ENCODE peak calls at places on chromosomes 16 and 17, in seven cellular contexts. D, F, W, E, V, O and G are unnamed samples.

GRCh38 chr16:89420204-89420603 is 70.2 kb downstream of the ANKRD11 start:
- DNase-seq in E (no peak), W (no peak), O (no peak), D (no peak), F (no peak), V (no peak), G (no peak)

GRCh38 chr17:45888392-45888791 is 6.0 kb upstream of the MAPT start:
- DNase-seq in E (no peak), O (no peak), W (no peak), V (no peak), F (no peak), D (no peak), G (no peak)

GRCh38 chr17:6153416-6153815 is 83.2 kb downstream of the WSCD1 start:
- DNase-seq in E (no peak), D (no peak), V (no peak), W (no peak), O (no peak), F (no peak), G (no peak)

GRCh38 chr16:11354407-11354732 is 9.1 kb downstream of the RMI2 start:
- DNase-seq in O (no peak), D (no peak), E (no peak), W (no peak), F (no peak), V (no peak), G (no peak)

GRCh38 chr17:56652608-56653007 is 59.1 kb downstream of the NOG start:
- DNase-seq in D (no peak), O (no peak), V (no peak), E (peak; percentile 19), F (no peak), W (no peak), G (no peak)

GRCh38 chr17:75778861-75779249 is 5.8 kb upstream of the UNK start:
- DNase-seq in O (no peak), E (peak; percentile 74), W (no peak), D (no peak), F (peak; percentile 44), V (no peak), G (no peak)

GRCh38 chr17:4329838-4330237 is 36.6 kb downstream of the UBE2G1 start:
- DNase-seq in V (no peak), O (no peak), W (no peak), E (peak; percentile 88), F (no peak), D (no peak), G (peak; percentile 51)

GRCh38 chr17:77948690-77949114 is 9.8 kb upstream of the TNRC6C start:
- DNase-seq in V (no peak), O (no peak), F (no peak), W (no peak), D (peak; percentile 63), E (peak; percentile 57), G (peak; percentile 63)

GRCh38 chr16:364595-365491 is 5.5 kb downstream of the MRPL28 start:
- DNase-seq in O (no peak), F (no peak), E (no peak), W (no peak), V (no peak), D (no peak), G (no peak)

GRCh38 chr16:364091-364490 is 6.2 kb downstream of the MRPL28 start:
- DNase-seq in W (no peak), F (no peak), E (no peak), D (no peak), V (no peak), O (no peak), G (no peak)

GRCh38 chr16:367333-367903 is 2.9 kb downstream of the MRPL28 start:
- DNase-seq in D (no peak), V (no peak), E (no peak), O (no peak), W (no peak), F (no peak), G (no peak)

GRCh38 chr16:368388-369158 is 1.8 kb downstream of the MRPL28 start:
- DNase-seq in E (no peak), F (no peak), O (no peak), D (no peak), W (no peak), V (no peak), G (no peak)

DNA sequence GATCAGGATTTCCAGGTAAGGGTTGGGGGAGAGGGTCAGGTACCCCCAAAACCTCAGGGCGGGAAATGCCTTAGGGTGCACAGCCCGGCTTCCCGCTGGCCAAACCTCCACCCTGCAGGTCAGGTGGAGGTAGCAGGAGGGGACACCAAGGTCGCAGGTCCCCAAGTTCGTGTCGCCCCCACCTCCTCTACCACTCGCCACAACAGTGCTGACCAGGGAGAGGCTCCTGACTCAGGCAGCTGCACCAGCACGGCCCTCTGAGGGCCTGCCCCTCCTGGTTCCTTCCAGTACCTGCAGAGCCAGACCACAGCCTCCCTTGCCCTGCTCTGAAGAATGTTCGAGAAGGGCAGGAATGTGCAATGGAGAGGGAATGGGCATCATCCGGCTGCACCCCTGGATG is 3.9 kb downstream of the MRPL28 start:
- DNase-seq in D (no peak), F (no peak), O (no peak), E (no peak), W (no peak), V (no peak), G (no peak)
- TF ChIP-seq POLR2A in D (no peak), F (no peak), O (no peak), E (no peak), W (no peak), V (no peak), G (no peak)

DNA sequence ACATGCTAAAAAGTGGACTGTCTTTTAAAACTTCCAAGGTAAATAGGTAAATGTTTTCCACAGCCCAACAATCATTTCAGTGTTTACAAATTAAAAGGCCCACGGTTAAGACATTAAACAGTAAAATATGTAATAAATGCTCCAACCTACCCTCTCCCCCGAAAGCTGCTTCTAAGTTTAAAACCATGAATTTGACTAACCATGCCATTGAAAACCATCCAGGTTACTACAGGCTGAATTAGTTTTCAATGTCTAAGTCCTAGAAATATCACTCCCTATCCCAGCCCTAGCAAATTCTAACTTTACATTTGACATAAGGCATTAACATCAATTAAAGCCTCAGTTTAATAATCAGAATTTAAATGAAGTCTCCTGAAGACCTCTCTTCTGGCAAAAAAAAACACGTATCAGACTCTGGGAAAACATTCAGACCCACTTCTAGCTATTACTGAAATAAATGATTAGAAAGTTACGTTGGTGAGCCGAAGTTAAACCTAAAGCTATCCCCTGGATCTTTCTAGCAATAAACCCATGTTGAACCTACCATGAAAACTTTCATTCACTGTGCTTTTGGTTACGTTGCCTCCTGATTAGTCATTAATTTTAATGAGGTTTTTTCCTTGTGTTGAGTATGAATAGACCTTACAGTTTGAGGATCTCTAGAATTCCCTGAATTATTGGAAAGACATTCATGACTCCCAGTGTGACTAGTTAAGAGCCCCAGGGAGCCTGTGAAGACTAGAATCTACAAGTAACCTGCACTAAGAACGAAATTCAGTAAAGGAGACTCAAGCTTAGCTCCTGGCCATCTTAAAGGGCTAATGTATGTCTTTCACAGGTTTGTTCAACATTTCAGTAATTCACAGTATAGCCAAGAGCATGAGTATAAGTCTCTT is 1.7 kb upstream of the POLG2 start:
- DNase-seq in E (no peak), W (no peak), O (no peak), F (no peak), D (no peak), V (no peak), G (no peak)
- TF ChIP-seq POLR2A in E (no peak), W (no peak), O (no peak), F (no peak), D (no peak), V (no peak), G (no peak)

DNA sequence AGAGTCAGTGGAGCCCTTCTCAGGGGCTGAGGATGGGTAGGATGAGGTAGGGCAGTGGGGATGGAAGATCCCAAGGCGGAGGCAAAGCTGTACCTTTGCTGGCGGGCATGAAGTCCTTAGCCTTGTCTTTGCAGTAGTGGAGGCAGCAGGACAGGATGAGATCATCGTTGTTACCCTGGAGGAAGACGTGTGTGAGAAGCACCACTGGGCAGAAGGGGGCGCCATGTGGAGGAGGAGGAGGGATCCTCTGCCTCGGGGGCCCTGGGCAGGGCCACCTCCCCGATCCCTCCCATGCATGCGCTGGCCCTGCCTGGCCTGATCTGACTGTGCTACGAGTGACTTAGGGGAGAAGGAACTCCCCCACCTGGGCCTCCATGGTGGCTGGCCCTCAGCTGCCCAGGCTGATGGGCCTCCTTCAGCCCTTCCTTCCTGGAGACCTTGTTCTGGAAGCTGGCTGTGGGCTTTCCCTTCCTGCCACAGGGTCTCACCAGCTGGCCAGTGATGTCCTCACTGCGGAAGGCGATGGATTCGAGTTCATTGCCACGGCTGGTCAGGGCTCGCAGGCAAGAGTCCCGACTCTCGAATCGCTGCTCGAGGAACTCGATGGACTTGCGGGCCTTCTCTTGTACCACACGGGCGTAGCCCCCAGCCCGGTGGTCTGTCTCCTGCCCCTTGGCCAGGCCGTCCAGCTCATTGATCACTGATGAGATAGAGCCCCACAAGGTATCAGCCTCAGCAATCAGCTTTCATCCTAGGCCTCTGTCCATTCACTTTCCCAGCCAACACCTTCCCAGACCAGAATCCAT is 10.3 kb downstream of the HIC1 start:
- DNase-seq in O (no peak), V (no peak), W (no peak), E (peak; percentile 59), F (no peak), D (no peak), G (no peak)
- TF ChIP-seq POLR2A in O (no peak), V (no peak), W (no peak), E (no peak), F (no peak), D (no peak), G (no peak)

DNA sequence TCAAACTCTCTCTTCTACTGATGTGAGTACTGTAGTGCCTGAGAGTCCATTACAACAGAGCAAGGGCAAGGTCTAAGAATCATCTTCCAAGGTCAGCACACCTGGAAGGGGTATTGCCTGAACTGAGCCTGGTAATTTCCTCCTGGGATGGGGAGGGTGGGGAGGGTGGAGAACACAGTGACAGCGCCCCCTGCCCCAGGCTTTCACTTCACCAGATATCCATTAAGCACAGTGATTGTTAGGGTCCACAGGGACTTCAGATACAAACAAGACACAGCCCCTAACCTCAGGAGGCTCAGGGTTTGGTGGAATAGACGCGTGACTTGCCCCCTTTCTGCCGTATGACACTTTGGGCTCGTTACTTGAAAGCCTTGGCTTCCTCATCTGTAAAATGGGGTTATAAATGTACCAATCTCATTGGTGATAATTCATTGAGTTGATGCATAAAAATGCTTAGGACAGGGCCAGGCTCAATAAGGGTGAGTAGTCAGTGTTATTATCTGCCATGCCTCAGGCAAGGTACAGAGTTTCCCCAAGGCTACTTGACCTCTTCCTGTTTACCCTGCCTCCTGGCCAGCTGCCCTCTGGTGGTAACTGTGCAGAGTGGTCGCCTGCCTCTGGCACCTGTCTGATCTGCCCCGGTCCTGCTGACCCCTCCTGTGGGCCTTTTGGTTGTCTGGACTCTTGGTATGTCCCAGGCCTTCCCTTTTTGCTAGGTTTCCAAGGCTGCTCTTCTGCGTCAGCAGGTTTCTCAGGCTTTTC is 13.1 kb upstream of the BRD7 start:
- DNase-seq in E (no peak), F (no peak), O (no peak), W (no peak), D (peak; percentile 68), V (no peak), G (no peak)
- TF ChIP-seq POLR2A in E (no peak), F (no peak), O (no peak), W (no peak), D (no peak), V (no peak), G (no peak)